ENCODE peak calls at places on chromosome 14, in four cellular contexts. T is IMR-90, C is endothelial cell of umbilical vein, L is GM12878. H is an unnamed sample.

GRCh38 chr14:71481215-71481614 is 451.0 kb upstream of the RGS6 start:
- DNase-seq in T (no peak), C (no peak), L (no peak), H (no peak)

GRCh38 chr14:36502558-36503508 is 17.2 kb downstream of the NKX2-1 start:
- DNase-seq in T (no peak), C (no peak), L (no peak), H (no peak)

GRCh38 chr14:52467515-52468266 is 84.6 kb downstream of the TXNDC16 start:
- DNase-seq in T (no peak), C (no peak), L (no peak), H (no peak)

GRCh38 chr14:68937790-68938514 is 41.1 kb downstream of the ACTN1 start:
- DNase-seq in T (no peak), C (peak), L (no peak), H (no peak)

GRCh38 chr14:24273422-24273998 is 2.1 kb upstream of the RABGGTA start:
- DNase-seq in T (no peak), C (no peak), L (no peak), H (no peak)

GRCh38 chr14:61477845-61478438 is 156.6 kb downstream of the PRKCH start:
- DNase-seq in T (peak), C (peak), L (no peak), H (no peak)

GRCh38 chr14:93304771-93305170 is 28.1 kb downstream of the BTBD7 start:
- DNase-seq in T (peak), C (no peak), L (no peak), H (no peak)

GRCh38 chr14:36726128-36726527 is 64.5 kb downstream of the PAX9 start:
- DNase-seq in T (no peak), C (no peak), L (no peak), H (no peak)

GRCh38 chr14:105899071-105899641 is 372.8 kb downstream of the TMEM121 start:
- DNase-seq in T (no peak), C (no peak), L (no peak), H (peak)

GRCh38 chr14:71231521-71232393 is 324.5 kb downstream of the PCNX1 start:
- DNase-seq in T (no peak), C (no peak), L (peak), H (peak)

GRCh38 chr14:87430810-87431209 is 562.2 kb downstream of the GALC start:
- DNase-seq in T (peak), C (no peak), L (no peak), H (no peak)

GRCh38 chr14:90609376-90609775 is 206.9 kb downstream of the TTC7B start:
- DNase-seq in T (no peak), C (no peak), L (no peak), H (no peak)

GRCh38 chr14:33070474-33070873 is 131.8 kb downstream of the NPAS3 start:
- DNase-seq in T (no peak), C (no peak), L (no peak), H (no peak)
- TF ChIP-seq FOS in T (no peak), C (no peak), L (no peak), H (no peak)

GRCh38 chr14:75497191-75497590 is 25.1 kb upstream of the BATF start:
- DNase-seq in T (no peak), C (no peak), L (no peak), H (no peak)
- TF ChIP-seq FOS in T (no peak), C (no peak), L (no peak), H (no peak)

GRCh38 chr14:72610831-72611200 is 283.1 kb downstream of the DPF3 start:
- DNase-seq in T (no peak), C (no peak), L (no peak), H (no peak)

GRCh38 chr14:72610096-72610830 is 283.6 kb downstream of the DPF3 start:
- DNase-seq in T (no peak), C (no peak), L (no peak), H (no peak)

GRCh38 chr14:72611506-72611905 is 282.4 kb downstream of the DPF3 start:
- DNase-seq in T (no peak), C (no peak), L (no peak), H (no peak)

GRCh38 chr14:72613196-72613974 is 280.5 kb downstream of the DPF3 start:
- DNase-seq in T (no peak), C (peak), L (no peak), H (no peak)

DNA sequence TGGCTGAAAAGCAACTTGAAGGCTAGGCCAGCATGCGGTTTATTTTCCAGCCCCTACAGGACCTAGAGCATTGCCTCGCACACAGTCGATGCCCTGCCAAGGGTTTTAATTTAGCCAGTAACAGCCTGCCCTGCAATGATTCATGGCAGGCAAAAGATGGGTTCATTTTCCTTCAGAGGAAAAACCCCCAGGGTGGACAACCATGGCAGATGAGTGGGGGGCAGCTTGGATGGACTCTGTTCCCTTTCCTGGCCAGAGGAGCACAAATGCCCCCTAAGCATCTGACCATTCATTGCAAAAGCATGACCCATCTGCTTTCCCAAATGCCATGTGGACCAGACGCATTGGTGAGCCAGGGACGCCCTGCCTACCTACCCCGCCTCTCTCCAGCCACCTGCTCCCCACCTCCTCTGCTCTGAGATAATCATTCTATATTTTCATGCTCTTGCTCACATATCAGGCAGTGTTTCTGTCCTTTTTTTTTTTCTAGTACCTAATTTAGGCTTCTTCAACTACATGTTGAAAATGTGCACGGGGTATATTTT is 281.9 kb downstream of the DPF3 start:
- DNase-seq in T (no peak), C (no peak), L (no peak), H (no peak)
- TF ChIP-seq FOS in T (no peak), C (no peak), L (no peak), H (no peak)

GRCh38 chr14:30064454-30064853 is 136.8 kb upstream of the PRKD1 start:
- DNase-seq in T (peak), C (no peak), L (no peak), H (no peak)
- TF ChIP-seq FOS in T (no peak), C (no peak), L (no peak), H (no peak)

GRCh38 chr14:102581193-102581592 is 11.3 kb upstream of the RCOR1 start:
- DNase-seq in T (no peak), C (no peak), L (no peak), H (no peak)

GRCh38 chr14:102588821-102589220 is 3.6 kb upstream of the RCOR1 start:
- DNase-seq in T (no peak), C (no peak), L (no peak), H (no peak)

GRCh38 chr14:102583726-102584125 is 8.7 kb upstream of the RCOR1 start:
- DNase-seq in T (no peak), C (no peak), L (no peak), H (no peak)

GRCh38 chr14:102586420-102587119 is 5.9 kb upstream of the RCOR1 start:
- DNase-seq in T (peak), C (no peak), L (no peak), H (no peak)

DNA sequence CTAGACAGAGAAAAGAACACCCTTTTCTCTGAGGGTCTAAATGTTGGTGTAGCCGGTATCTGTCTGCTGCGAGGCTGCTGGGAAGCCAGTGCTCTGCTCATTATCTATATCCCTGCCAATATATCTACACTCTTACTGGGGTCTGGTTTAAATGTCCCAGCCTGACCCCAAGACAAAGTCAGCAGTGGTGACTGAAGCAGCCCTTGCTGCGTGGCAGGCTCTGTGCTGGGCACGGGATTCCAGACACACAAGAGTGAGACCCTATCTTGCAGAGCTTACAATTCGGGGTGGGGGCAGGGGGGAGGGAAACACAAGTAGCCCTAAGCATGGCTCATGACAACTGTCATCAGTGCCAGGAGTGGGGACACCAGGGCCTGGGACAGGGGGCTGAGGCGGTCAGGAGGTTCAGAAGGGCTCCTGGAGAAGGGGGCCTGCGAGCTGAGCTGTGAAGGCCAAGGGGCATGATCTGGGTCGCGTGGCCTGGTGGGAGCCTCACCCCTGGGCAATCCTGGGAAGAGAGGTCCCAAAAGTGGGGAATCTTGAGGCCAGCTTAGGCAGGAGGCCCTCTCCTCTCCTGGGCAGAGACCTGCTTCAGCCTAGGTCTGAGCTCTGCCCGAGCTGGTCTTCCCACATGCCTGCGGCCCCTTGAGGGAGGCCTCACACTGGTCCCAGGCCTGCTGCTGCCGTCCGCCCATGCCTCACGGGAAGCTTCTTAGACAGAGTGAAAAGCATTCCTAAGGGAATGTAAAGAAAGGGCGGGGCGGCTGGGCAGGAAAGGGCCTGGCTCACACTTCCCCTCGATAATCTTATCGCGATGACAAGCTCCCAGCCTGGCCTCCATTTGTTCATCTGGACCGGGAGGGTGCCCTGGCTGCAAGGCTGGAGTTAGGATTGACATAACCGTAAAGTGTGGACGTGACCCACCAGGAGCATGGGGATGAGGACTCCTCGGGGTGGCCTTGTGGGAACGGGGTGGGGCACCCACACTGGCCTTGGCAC is 7.3 kb upstream of the RCOR1 start:
- DNase-seq in T (no peak), C (peak), L (no peak), H (peak)
- TF ChIP-seq FOS in T (no peak), C (no peak), L (no peak), H (no peak)

GRCh38 chr14:22780941-22781605 is 14.6 kb downstream of the OXA1L start:
- DNase-seq in T (peak), C (no peak), L (no peak), H (no peak)
- TF ChIP-seq FOS in T (no peak), C (no peak), L (no peak), H (no peak)

GRCh38 chr14:59482120-59482434 is 2.1 kb downstream of the L3HYPDH start:
- DNase-seq in T (no peak), C (no peak), L (no peak), H (no peak)

GRCh38 chr14:59481407-59482119 is 2.6 kb downstream of the L3HYPDH start:
- DNase-seq in T (peak), C (peak), L (no peak), H (no peak)

GRCh38 chr14:59483819-59484610 is at the start of the genes JKAMP and L3HYPDH:
- DNase-seq in T (peak), C (peak), L (peak), H (peak)

GRCh38 chr14:59483360-59483759 is 848 bp downstream of the L3HYPDH start:
- DNase-seq in T (peak), C (no peak), L (no peak), H (peak)

DNA sequence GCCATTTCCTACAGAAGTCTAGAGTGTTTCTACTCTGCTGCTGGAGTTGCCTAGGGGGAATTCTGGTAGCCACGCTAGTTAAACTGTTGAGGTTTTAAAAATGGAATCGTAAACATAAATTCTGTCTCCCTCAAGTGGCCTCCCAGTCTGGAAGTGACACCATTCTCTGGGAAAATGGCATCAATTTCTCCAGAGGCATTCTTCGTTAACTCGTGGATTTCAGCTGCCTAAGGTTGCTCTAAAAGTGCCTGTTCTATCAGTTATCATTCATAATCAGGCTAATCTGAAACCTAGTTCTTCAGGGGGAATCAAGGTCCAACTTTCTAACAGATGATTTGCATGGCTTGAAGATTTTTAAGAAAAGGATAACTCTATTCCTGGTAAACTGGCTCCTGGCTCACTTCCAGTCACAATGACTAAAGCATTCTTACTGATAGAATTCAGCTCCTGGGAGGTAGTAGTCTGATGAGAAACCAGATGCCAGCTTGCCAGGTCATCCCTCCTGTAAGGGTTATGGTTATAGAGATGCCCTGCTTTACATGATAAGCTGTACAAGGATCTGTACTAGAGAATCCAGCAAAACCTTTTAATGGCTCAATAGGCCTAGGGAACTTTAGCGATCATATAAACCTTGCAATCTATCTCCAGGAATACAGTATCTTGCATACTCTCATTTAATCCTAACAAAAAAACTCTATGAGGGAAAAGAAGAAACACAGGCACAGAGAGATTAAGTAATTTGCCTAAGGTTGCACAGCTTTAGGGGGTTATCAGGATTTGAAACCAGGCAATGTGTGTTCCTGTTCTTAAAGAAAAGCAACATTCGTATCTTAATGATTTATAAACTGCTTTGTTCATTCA is 1.5 kb downstream of the L3HYPDH start:
- DNase-seq in T (peak), C (peak), L (no peak), H (peak)
- TF ChIP-seq FOS in T (peak), C (no peak), L (no peak), H (no peak)

GRCh38 chr14:57389646-57390036 is 745 bp upstream of the NAA30 start:
- DNase-seq in T (no peak), C (no peak), L (peak), H (no peak)
- TF ChIP-seq FOS in T (no peak), C (no peak), L (no peak), H (no peak)

DNA sequence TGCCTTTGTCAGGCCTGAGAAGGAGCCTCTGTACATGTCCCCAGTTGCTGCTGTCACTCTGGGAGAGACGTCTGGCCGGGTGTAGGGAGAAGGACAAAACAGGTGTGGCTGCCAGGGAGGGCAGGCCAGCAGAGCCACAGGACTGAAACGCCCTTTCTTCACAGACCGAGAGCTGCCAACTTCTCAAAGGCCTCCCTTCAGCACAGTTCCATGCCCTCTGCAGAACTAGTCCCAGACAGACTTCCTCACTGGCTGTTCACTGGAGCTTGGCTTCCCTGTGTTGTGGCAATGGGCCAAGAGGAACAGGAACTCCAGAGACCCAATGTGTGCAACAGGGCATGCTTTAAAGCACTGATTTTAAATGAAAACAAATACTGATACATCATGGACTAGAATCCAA is 50.7 kb upstream of the PNMA1 start:
- DNase-seq in T (no peak), C (peak), L (no peak), H (no peak)
- TF ChIP-seq FOS in T (no peak), C (no peak), L (no peak), H (no peak)

DNA sequence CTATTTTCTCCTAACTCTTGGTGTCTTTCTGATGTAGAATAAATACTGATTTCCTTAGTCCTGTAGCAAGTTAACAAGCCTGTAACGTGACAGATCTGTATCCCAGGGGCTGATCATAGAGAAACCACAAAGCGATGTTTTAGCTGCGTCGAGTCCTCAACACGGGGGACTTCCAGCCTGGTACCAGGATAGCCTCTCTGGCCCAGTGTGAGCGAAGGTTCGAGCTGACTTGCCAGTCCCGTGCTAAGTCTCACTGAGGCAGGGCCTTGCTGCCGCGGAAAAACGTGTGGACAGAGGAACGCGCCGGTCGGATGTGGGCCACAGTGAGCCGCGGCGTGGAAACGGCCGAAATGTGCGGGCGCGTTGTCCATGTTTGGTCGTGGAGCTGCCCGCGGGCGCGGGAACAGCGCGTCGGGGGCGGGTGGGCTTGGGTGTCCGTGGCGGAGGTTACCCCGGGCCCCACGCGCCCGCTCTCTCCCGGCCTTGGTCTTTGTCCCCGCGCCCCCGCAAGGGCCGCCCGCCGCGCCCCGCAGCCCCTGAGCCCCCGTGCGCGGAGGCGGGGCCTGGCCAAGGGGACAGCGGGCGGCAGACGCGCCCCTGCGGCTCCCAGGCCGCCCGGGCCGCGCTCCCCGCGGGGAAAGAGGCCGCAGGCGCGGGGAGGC is 531 bp upstream of the EML1 start:
- DNase-seq in T (peak), C (peak), L (no peak), H (no peak)
- TF ChIP-seq FOS in T (no peak), C (no peak), L (no peak), H (no peak)

H was measured in K562.